ENCODE peak calls at places on chromosomes 4 and X, in six cellular contexts. E is naive B cell; W is stimulated activated CD4-positive, alpha-beta T cell treated with anti-CD3 and anti-CD28 coated beads, TNF-alpha, amount 100 ng/mL, for 24 hours; K is iPS-NIHi11; R is CD8-positive, alpha-beta memory T cell; Z is NCI-H460. U is an unnamed sample.

GRCh38 chrX:116240446-116240845 is 69.9 kb downstream of the AGTR2 start:
- DNase-seq in E (no peak), K (no peak), R (no peak), W (no peak), Z (no peak), U (no peak)

GRCh38 chr4:115272585-115272984 is 159.2 kb upstream of the NDST4 start:
- DNase-seq in R (no peak), W (no peak), E (no peak), Z (no peak), K (no peak), U (no peak)

GRCh38 chrX:138710311-138710791 is 1.2 kb downstream of the FGF13 start:
- DNase-seq in Z (no peak), R (no peak), W (no peak), E (no peak), K (peak), U (no peak)

GRCh38 chr4:74623041-74623440 is 171.3 kb downstream of the BTC start:
- DNase-seq in Z (peak), E (peak), K (peak), W (no peak), R (no peak), U (peak)

GRCh38 chr4:57102050-57102564 is 8.1 kb downstream of the IGFBP7 start:
- DNase-seq in W (no peak), K (no peak), Z (no peak), R (no peak), E (no peak), U (no peak)

GRCh38 chr4:54746228-54746627 is 88.5 kb downstream of the KIT start:
- DNase-seq in E (no peak), W (no peak), Z (no peak), K (no peak), R (no peak), U (no peak)

GRCh38 chr4:118867311-118868067 is 21.2 kb upstream of the SYNPO2 start:
- DNase-seq in E (no peak), W (no peak), Z (no peak), R (no peak), K (no peak), U (no peak)

GRCh38 chrX:105167233-105167632 is 53.3 kb downstream of the TEX13A start:
- DNase-seq in W (no peak), E (no peak), R (no peak), Z (no peak), K (no peak), U (no peak)

GRCh38 chr4:3877236-3877635 is 111.1 kb downstream of the ADRA2C start:
- DNase-seq in W (no peak), E (no peak), K (no peak), R (no peak), Z (no peak), U (no peak)

GRCh38 chr4:102356562-102357202 is 11.4 kb upstream of the SLC39A8 start:
- DNase-seq in W (no peak), Z (no peak), R (no peak), K (no peak), E (no peak), U (no peak)

GRCh38 chr4:91108751-91109150 is 981.6 kb downstream of the CCSER1 start:
- DNase-seq in Z (no peak), W (no peak), R (no peak), K (no peak), E (no peak), U (no peak)

GRCh38 chr4:184320630-184321029 is 103.0 kb upstream of the ENPP6 start:
- DNase-seq in W (no peak), R (no peak), Z (no peak), K (no peak), E (no peak), U (no peak)

GRCh38 chr4:44660396-44660795 is 9.0 kb upstream of the YIPF7 start:
- DNase-seq in R (no peak), E (no peak), Z (no peak), K (no peak), W (no peak), U (no peak)

GRCh38 chr4:158410272-158410671 is 111.4 kb upstream of the RXFP1 start:
- DNase-seq in R (no peak), W (no peak), E (no peak), Z (peak), K (no peak), U (no peak)

GRCh38 chr4:24615977-24616376 is 31.6 kb upstream of the DHX15 start:
- DNase-seq in W (no peak), K (no peak), R (no peak), Z (no peak), E (no peak), U (no peak)

GRCh38 chrX:48976086-48976485 is 4.4 kb upstream of the KCND1 start:
- DNase-seq in K (no peak), Z (no peak), E (no peak), W (no peak), R (no peak), U (no peak)

GRCh38 chr4:146255874-146256273 is 41.5 kb downstream of the REELD1 start:
- DNase-seq in R (no peak), E (no peak), K (no peak), W (no peak), Z (peak), U (no peak)

GRCh38 chr4:109969087-109969486 is 56.4 kb downstream of the EGF start:
- DNase-seq in Z (no peak), E (no peak), K (no peak), R (no peak), W (no peak), U (no peak)

GRCh38 chr4:186191266-186192067 is at the start of gene CYP4V2:
- DNase-seq in R (peak), Z (peak), E (peak), K (peak), W (peak), U (peak)

GRCh38 chr4:185782523-185782922 is 29.5 kb downstream of the SORBS2 start:
- DNase-seq in Z (no peak), R (no peak), E (no peak), W (no peak), K (no peak), U (no peak)

GRCh38 chr4:42654606-42655005 is 2.3 kb downstream of the ATP8A1 start:
- DNase-seq in Z (no peak), E (no peak), R (no peak), W (no peak), K (no peak), U (no peak)

GRCh38 chr4:146105464-146105863 is 70.1 kb upstream of the LSM6 start:
- DNase-seq in Z (no peak), E (no peak), K (no peak), W (no peak), R (no peak), U (no peak)

GRCh38 chr4:5751918-5752802 is 41.2 kb downstream of the EVC start:
- DNase-seq in R (no peak), K (peak), Z (no peak), W (no peak), E (no peak), U (no peak)

GRCh38 chr4:148061795-148062194 is 329.9 kb downstream of the ARHGAP10 start:
- DNase-seq in W (no peak), K (no peak), Z (no peak), E (no peak), R (no peak), U (no peak)

GRCh38 chr4:84681488-84682274 is 98.8 kb downstream of the CDS1 start:
- DNase-seq in W (no peak), R (no peak), Z (no peak), K (no peak), E (no peak), U (peak)

GRCh38 chrX:110212299-110212698 is 105.6 kb downstream of the AMMECR1 start:
- DNase-seq in Z (no peak), R (no peak), E (no peak), K (no peak), W (no peak), U (no peak)

GRCh38 chr4:75708218-75708691 is 16.1 kb upstream of the USO1 start:
- DNase-seq in R (peak), W (no peak), Z (no peak), K (no peak), E (peak), U (no peak)

GRCh38 chr4:181662383-181662782 is 580.8 kb upstream of the TENM3 start:
- DNase-seq in W (no peak), Z (no peak), K (no peak), R (no peak), E (no peak), U (no peak)

GRCh38 chr4:24764305-24764704 is 31.1 kb upstream of the SOD3 start:
- DNase-seq in W (no peak), E (no peak), R (no peak), Z (no peak), K (no peak), U (no peak)

GRCh38 chr4:128573781-128574508 is 235.6 kb upstream of the JADE1 start:
- DNase-seq in W (no peak), K (no peak), R (no peak), E (no peak), Z (no peak), U (no peak)

GRCh38 chr4:55393461-55394320 is 2.1 kb upstream of the TMEM165 start:
- DNase-seq in E (no peak), R (no peak), Z (peak), K (no peak), W (no peak), U (no peak)

GRCh38 chr4:48986654-48987164 is 634 bp downstream of the CWH43 start:
- DNase-seq in R (no peak), K (no peak), E (no peak), Z (no peak), W (no peak), U (no peak)